ENCODE peak calls at places on chromosomes 1 and 21, in four cellular contexts. U is endothelial cell, Q is heart left ventricle, E is testis. F is an unnamed sample.

GRCh38 chr21:25420831-25421230 is 186.4 kb downstream of the MRPL39 start:
- DNase-seq in U (no peak), E (no peak), Q (no peak), F (no peak)

GRCh38 chr1:27418326-27418761 is 25.9 kb downstream of the GPR3 start:
- DNase-seq in Q (peak; percentile 74), U (no peak), E (peak; percentile 70), F (no peak)

GRCh38 chr1:12201343-12202189 is 28.3 kb upstream of the VPS13D start:
- DNase-seq in Q (no peak), U (no peak), E (no peak), F (no peak)

GRCh38 chr1:220877348-220878095 is 1.7 kb upstream of the HLX start:
- DNase-seq in U (no peak), E (no peak), Q (no peak), F (no peak)

GRCh38 chr1:29854700-29855276 is 618.5 kb downstream of the PTPRU start:
- DNase-seq in U (no peak), E (no peak), Q (no peak), F (no peak)

GRCh38 chr1:20947409-20947808 is 160.3 kb upstream of the HP1BP3 start:
- DNase-seq in Q (no peak), E (no peak), U (no peak), F (no peak)

GRCh38 chr1:164707868-164708331 is 148.9 kb downstream of the PBX1 start:
- DNase-seq in U (no peak), E (no peak), Q (no peak), F (no peak)

GRCh38 chr1:42305639-42306038 is 29.4 kb downstream of the FOXJ3 start:
- DNase-seq in Q (no peak), E (no peak), U (no peak), F (no peak)

GRCh38 chr1:37040773-37041172 is 6.5 kb upstream of the GRIK3 start:
- DNase-seq in E (peak; percentile 39), Q (no peak), U (no peak), F (no peak)

GRCh38 chr1:24047101-24047459 is 64.9 kb downstream of the MYOM3 start:
- DNase-seq in U (no peak), Q (peak; percentile 28), E (no peak), F (no peak)

GRCh38 chr21:42500736-42501135 is 4.7 kb upstream of the RSPH1 start:
- DNase-seq in Q (no peak), U (no peak), E (no peak), F (no peak)

GRCh38 chr1:118159578-118159977 is 25.4 kb downstream of the SPAG17 start:
- DNase-seq in U (no peak), Q (no peak), E (no peak), F (no peak)

GRCh38 chr1:222243902-222244301 is 304.0 kb downstream of the HHIPL2 start:
- DNase-seq in Q (no peak), E (no peak), U (no peak), F (no peak)

GRCh38 chr1:103218821-103219220 is 110.5 kb upstream of the COL11A1 start:
- DNase-seq in Q (no peak), E (no peak), U (no peak), F (no peak)

GRCh38 chr1:144551543-144552424 is 40.9 kb upstream of the PPIAL4F start:
- DNase-seq in Q (peak; percentile 81), U (peak; percentile 82), E (peak; percentile 76), F (no peak)

GRCh38 chr1:153945131-153945794 is 1.3 kb downstream of the DENND4B start:
- DNase-seq in Q (peak; percentile 76), E (peak; percentile 36), U (no peak), F (peak; percentile 94)

GRCh38 chr1:187396929-187397796 is 568.4 kb downstream of the PLA2G4A start:
- DNase-seq in U (no peak), E (no peak), Q (no peak), F (no peak)

GRCh38 chr1:89907669-89908293 is 86.9 kb downstream of the LRRC8D start:
- DNase-seq in E (no peak), U (no peak), Q (no peak), F (no peak)

GRCh38 chr21:38773108-38774061 is 32.3 kb upstream of the ETS2 start:
- DNase-seq in E (no peak), Q (no peak), U (no peak), F (peak; percentile 59)

GRCh38 chr1:182766881-182767645 is 22.5 kb upstream of the NPL start:
- DNase-seq in Q (no peak), U (no peak), E (no peak), F (no peak)

GRCh38 chr1:201013991-201014815 is 9.3 kb downstream of the KIF21B start:
- DNase-seq in Q (no peak), U (no peak), E (peak; percentile 51), F (no peak)

GRCh38 chr1:70411360-70411844 is 334 bp downstream of the CTH start:
- DNase-seq in E (no peak), Q (no peak), U (no peak), F (no peak)

GRCh38 chr1:236608930-236609726 is 4.8 kb upstream of the HEATR1 start:
- DNase-seq in U (peak; percentile 77), Q (peak; percentile 44), E (peak; percentile 67), F (no peak)

GRCh38 chr1:162632743-162633326 is 571 bp downstream of the DDR2 start:
- DNase-seq in Q (peak; percentile 29), U (no peak), E (no peak), F (no peak)

GRCh38 chr1:209619696-209620483 is 32.3 kb downstream of the LAMB3 start:
- DNase-seq in U (no peak), Q (no peak), E (no peak), F (no peak)

GRCh38 chr1:119631433-119632102 is 16.5 kb downstream of the ZNF697 start:
- DNase-seq in Q (peak; percentile 93), E (peak; percentile 92), U (no peak), F (no peak)

GRCh38 chr1:220950576-220950975 is 71.3 kb downstream of the HLX start:
- DNase-seq in E (no peak), U (no peak), Q (no peak), F (no peak)

GRCh38 chr1:78722947-78723346 is 73.3 kb downstream of the IFI44 start:
- DNase-seq in Q (no peak), U (no peak), E (no peak), F (no peak)

GRCh38 chr1:241391926-241392710 is 35.1 kb upstream of the RGS7 start:
- DNase-seq in Q (no peak), U (no peak), E (no peak), F (no peak)

GRCh38 chr1:183932412-183932811 is 105.1 kb downstream of the COLGALT2 start:
- DNase-seq in Q (peak; percentile 83), U (no peak), E (peak; percentile 83), F (no peak)

GRCh38 chr1:60866251-60866650 is 216.1 kb upstream of the NFIA start:
- DNase-seq in Q (no peak), U (no peak), E (no peak), F (no peak)

GRCh38 chr1:229669333-229669732 is 43.3 kb downstream of the URB2 start:
- DNase-seq in U (no peak), E (no peak), Q (no peak), F (no peak)

GRCh38 chr1:111707906-111708305 is 31.3 kb downstream of the INKA2 start:
- DNase-seq in Q (no peak), E (no peak), U (no peak), F (no peak)

GRCh38 chr1:22841142-22841541 is 130.5 kb downstream of the EPHB2 start:
- DNase-seq in U (no peak), E (no peak), Q (no peak), F (no peak)

DNA sequence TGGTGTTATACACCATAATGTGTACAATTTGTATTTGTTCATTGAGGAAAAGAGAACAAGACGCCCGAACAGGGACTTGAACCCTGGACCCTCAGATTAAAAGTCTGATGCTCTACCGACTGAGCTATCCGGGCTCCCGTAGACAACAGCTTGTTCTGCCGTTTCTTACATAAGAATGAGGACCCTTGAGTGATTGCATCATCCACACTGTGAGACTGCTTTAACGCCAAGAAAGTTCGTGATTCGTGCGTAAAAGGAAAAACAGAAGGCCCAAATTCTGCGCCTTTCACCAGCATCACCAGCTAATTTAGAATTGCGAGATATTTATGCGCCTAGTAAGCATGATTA is 9.3 kb upstream of the MDM4 start:
- DNase-seq in E (peak; percentile 93), Q (peak; percentile 83), U (peak; percentile 87), F (peak; percentile 78)
- TF ChIP-seq CTCF in E (no peak), Q (no peak), U (no peak), F (no peak)

GRCh38 chr1:68590473-68590872 is 93.6 kb upstream of the DEPDC1 start:
- DNase-seq in E (no peak), U (no peak), Q (no peak), F (no peak)
- TF ChIP-seq CTCF in E (no peak), U (no peak), Q (no peak), F (no peak)

GRCh38 chr1:228394571-228395394 is 11.9 kb downstream of the TRIM11 start:
- DNase-seq in U (no peak), Q (no peak), E (no peak), F (no peak)

GRCh38 chr1:228393811-228394570 is 12.6 kb downstream of the TRIM11 start:
- DNase-seq in E (no peak), U (no peak), Q (no peak), F (peak; percentile 30)

GRCh38 chr1:228391411-228392020 is 15.1 kb downstream of the TRIM11 start:
- DNase-seq in U (no peak), E (no peak), Q (no peak), F (peak; percentile 45)

GRCh38 chr1:228392111-228392936 is 14.3 kb downstream of the TRIM11 start:
- DNase-seq in Q (no peak), U (no peak), E (no peak), F (peak; percentile 23)

GRCh38 chr1:228393268-228393699 is 13.4 kb downstream of the TRIM11 start:
- DNase-seq in E (no peak), Q (peak; percentile 56), U (peak; percentile 41), F (peak; percentile 41)
- TF ChIP-seq CTCF in E (no peak), Q (peak; percentile 67), U (no peak), F (peak; percentile 32)

DNA sequence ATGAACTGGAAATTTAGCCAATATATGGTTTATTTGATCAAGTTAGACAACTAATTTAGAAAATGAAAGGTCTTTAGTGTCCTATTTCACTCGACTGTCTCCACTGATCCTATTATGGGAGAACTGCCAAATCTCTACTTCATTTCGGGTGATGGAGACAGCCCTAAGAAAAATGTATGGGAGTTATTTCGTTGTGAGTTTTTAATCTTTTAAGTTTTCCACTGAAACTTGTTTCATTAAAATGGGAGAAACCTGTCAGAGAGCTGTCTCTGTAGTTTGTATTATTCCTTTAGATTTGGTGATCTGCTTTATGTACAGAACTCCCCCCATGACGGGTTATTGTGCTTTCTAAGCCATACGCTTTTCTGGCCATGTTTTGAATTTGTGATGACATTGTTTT is 899.7 kb downstream of the ADGRL2 start:
- DNase-seq in U (no peak), Q (no peak), E (no peak), F (no peak)
- TF ChIP-seq CTCF in U (no peak), Q (no peak), E (no peak), F (no peak)

GRCh38 chr1:106292130-106292529 is 764.3 kb upstream of the PRMT6 start:
- DNase-seq in E (no peak), Q (no peak), U (no peak), F (no peak)
- TF ChIP-seq CTCF in E (no peak), Q (no peak), U (no peak), F (no peak)

DNA sequence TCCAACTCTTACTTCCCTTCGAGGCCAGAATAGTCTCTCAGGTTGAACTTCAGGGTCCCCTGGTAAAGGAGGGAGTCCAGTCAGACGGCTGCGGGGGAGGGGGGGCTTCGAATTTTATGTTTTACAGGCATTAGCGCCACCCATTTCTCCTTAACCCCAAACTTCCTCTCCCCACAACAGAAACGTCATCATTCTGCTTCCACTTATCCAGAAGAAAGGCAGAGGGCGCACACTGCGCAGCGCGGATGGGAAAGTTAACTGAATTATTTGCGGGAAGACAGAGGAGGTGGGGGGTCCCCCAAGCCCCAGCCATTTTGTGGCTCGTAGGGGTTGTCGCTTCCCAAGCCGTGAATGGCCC is 529 bp upstream of the PRMT2 start:
- DNase-seq in E (peak; percentile 77), U (no peak), Q (peak; percentile 65), F (peak; percentile 59)
- TF ChIP-seq CTCF in E (no peak), U (peak; percentile 18), Q (peak; percentile 61), F (peak; percentile 10)